ENCODE peak calls at places on chromosome 22, in five cellular contexts. N, V, W, A and M are unnamed samples.

GRCh38 chr22:41768420-41768819 is 32.1 kb upstream of the CCDC134 start:
- DNase-seq in N (no peak), V (no peak), W (no peak), A (no peak), M (no peak)

GRCh38 chr22:40426671-40427070 is 56.3 kb downstream of the SGSM3 start:
- DNase-seq in N (no peak), V (no peak), W (no peak), A (no peak), M (no peak)

GRCh38 chr22:33328789-33329296 is 270.7 kb upstream of the SYN3 start:
- DNase-seq in N (no peak), V (peak; percentile 55), W (no peak), A (no peak), M (no peak)

GRCh38 chr22:41555325-41555724 is 5.5 kb upstream of the CSDC2 start:
- DNase-seq in N (no peak), V (no peak), W (no peak), A (no peak), M (no peak)

GRCh38 chr22:41598081-41598480 is 8.4 kb upstream of the PMM1 start:
- DNase-seq in N (no peak), V (no peak), W (no peak), A (no peak), M (no peak)

GRCh38 chr22:21641417-21641794 is 696 bp upstream of the SDF2L1 start:
- DNase-seq in N (no peak), V (peak; percentile 59), W (peak; percentile 76), A (peak; percentile 90), M (no peak)

GRCh38 chr22:30033891-30034290 is 46.4 kb upstream of the HORMAD2 start:
- DNase-seq in N (no peak), V (no peak), W (no peak), A (no peak), M (no peak)

GRCh38 chr22:47174096-47174495 is 411.6 kb downstream of the TBC1D22A start:
- DNase-seq in N (no peak), V (no peak), W (no peak), A (no peak), M (no peak)

GRCh38 chr22:50734986-50735738 is 2.8 kb upstream of the ACR start:
- DNase-seq in N (no peak), V (no peak), W (no peak), A (no peak), M (no peak)

GRCh38 chr22:40238425-40239344 is 61.0 kb downstream of the TNRC6B start:
- DNase-seq in N (no peak), V (no peak), W (no peak), A (no peak), M (no peak)

GRCh38 chr22:19955241-19956128 is 13.9 kb upstream of the TXNRD2 start:
- DNase-seq in N (no peak), V (no peak), W (peak; percentile 15), A (no peak), M (no peak)

GRCh38 chr22:42630211-42630610 is 10.2 kb downstream of the ATP5MGL start:
- DNase-seq in N (no peak), V (no peak), W (no peak), A (no peak), M (no peak)

GRCh38 chr22:43449831-43450225 is 38.0 kb downstream of the MPPED1 start:
- DNase-seq in N (no peak), V (no peak), W (no peak), A (no peak), M (no peak)

GRCh38 chr22:46131151-46131587 is 19.2 kb upstream of the PPARA start:
- DNase-seq in N (no peak), V (no peak), W (peak; percentile 76), A (peak; percentile 58), M (no peak)

GRCh38 chr22:42022162-42022847 is 23.7 kb downstream of the WBP2NL start:
- DNase-seq in N (no peak), V (no peak), W (no peak), A (no peak), M (no peak)

GRCh38 chr22:44625981-44626687 is 75.9 kb upstream of the PRR5 start:
- DNase-seq in N (peak; percentile 38), V (peak; percentile 51), W (peak; percentile 88), A (peak; percentile 81), M (peak; percentile 66)

GRCh38 chr22:21568207-21569075 is 927 bp downstream of the UBE2L3 start:
- DNase-seq in N (no peak), V (peak; percentile 34), W (peak; percentile 68), A (peak; percentile 78), M (no peak)

GRCh38 chr22:26646158-26646557 is 11.2 kb upstream of the MIAT start:
- DNase-seq in N (no peak), V (no peak), W (no peak), A (no peak), M (no peak)

GRCh38 chr22:29756341-29756740 is 10.5 kb downstream of the ZMAT5 start:
- DNase-seq in N (no peak), V (no peak), W (no peak), A (no peak), M (no peak)

DNA sequence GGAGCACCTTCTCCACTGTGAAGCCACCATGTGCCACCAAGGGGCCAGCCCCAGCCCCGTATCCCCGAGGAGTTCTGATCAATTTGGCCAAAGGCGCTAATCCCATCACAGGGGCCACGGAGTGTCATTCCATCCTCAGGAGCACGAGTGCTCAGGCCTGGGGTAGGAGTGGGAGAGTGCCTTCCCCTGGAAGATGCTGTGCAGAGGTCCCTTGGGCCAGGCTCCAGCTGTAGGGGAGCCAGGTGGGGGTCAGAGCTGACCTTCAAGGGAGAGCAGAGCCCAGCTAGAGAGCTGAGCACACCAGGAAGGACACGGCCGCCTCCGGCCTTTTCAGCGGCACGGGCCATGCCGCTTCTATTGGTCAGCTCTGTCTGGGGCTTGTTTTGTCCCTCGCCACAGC is 1459.9 kb downstream of the BRD1 start:
- DNase-seq in N (no peak), V (no peak), W (peak; percentile 27), A (no peak), M (no peak)
- TF ChIP-seq JUND in N (no peak), V (no peak), W (no peak), A (no peak), M (no peak)

GRCh38 chr22:36728505-36728904 is 25.0 kb upstream of the CACNG2 start:
- DNase-seq in N (no peak), V (no peak), W (no peak), A (no peak), M (no peak)
- TF ChIP-seq JUND in N (no peak), V (no peak), W (no peak), A (no peak), M (no peak)

DNA sequence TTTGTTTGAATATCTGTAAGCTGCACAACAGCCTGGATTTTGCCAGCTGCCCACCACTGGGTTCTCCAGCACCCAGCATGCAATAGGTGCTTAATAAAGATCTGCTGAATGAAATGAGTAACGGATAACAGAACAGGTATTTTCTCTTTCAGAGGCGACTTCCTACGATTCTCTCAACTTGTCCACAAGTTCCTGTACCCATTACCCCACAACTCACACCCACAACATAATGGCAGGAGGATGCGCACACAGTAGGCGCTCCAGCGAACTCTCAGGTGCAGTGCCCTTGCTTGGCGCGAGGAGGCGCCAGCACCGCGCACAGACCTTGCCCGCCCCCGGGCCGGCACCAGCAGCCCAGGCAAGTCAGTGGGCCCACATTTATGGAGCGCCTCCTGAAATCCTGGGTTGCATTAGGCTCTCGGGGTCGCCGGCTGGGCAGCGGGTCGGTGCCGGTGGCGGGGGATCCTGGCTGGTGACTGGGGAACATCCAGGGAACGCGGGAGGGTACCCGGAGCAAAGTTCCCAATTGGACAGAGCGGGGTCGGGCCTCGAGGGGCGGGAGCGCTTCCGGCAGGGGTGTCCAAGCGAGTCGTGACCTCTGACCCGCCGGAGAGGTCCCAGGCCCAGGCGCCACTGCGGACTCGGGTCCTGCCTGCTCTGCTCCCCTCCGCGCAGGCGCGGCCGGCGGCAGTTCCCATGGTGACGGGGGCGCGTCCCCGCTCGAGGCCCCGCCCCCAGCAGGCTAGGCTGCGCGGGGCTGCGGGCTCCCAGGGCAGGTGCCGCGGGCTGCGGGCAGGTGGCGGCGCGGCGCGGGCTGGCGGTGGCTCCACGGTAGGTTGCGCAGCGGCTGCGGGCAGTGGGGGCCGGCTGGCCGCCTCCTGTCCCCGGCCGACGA is at the start of gene KIAA1671:
- DNase-seq in N (peak; percentile 53), V (peak; percentile 86), W (peak; percentile 99), A (peak; percentile 96), M (peak; percentile 89)
- TF ChIP-seq JUND in N (no peak), V (no peak), W (no peak), A (no peak), M (no peak)

GRCh38 chr22:23781065-23781464 is 5.7 kb upstream of the SMARCB1 start:
- DNase-seq in N (no peak), V (no peak), W (peak; percentile 43), A (no peak), M (no peak)
- TF ChIP-seq JUND in N (no peak), V (no peak), W (no peak), A (no peak), M (no peak)

GRCh38 chr22:38120359-38121110 is 10.1 kb upstream of the BAIAP2L2 start:
- DNase-seq in N (no peak), V (no peak), W (no peak), A (no peak), M (no peak)

GRCh38 chr22:38125731-38126344 is 15.4 kb upstream of the BAIAP2L2 start:
- DNase-seq in N (no peak), V (no peak), W (no peak), A (no peak), M (no peak)

GRCh38 chr22:38124236-38124974 is 13.9 kb upstream of the BAIAP2L2 start:
- DNase-seq in N (no peak), V (no peak), W (no peak), A (no peak), M (no peak)

GRCh38 chr22:38125038-38125610 is 14.6 kb upstream of the BAIAP2L2 start:
- DNase-seq in N (no peak), V (no peak), W (no peak), A (no peak), M (no peak)

GRCh38 chr22:38122616-38123015 is 12.1 kb upstream of the BAIAP2L2 start:
- DNase-seq in N (no peak), V (no peak), W (no peak), A (no peak), M (no peak)
- TF ChIP-seq JUND in N (no peak), V (no peak), W (no peak), A (no peak), M (no peak)

DNA sequence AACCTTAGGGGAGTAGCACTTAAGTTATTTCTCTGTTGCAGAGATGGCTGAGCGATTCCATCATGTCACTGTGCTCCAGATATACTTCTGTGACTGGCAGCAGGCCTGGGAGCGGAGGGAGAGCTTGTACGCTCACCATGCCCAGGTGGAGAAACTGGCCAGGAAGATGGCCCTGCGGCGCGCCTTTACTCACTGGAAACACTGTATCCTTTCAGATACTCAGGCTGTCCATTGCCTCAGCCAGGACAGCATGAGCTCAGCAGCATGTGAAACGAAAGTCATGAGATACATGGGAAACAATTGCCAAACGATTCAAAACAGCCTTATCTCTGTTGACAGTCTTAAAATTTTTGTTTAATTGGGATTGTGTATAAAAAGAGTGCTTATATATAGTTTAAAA is 78.9 kb downstream of the SFI1 start:
- DNase-seq in N (no peak), V (no peak), W (no peak), A (no peak), M (no peak)
- TF ChIP-seq JUND in N (no peak), V (no peak), W (no peak), A (no peak), M (no peak)